ENCODE peak calls at places on chromosomes 11 and 22, in eight cellular contexts. One of them, this sample, is unnamed. For H3K36me3, the result is how much of the 10 kb centered on the place peaks cover.

GRCh38 chr22:50186789-50187523 is 1.2 kb downstream of the TRABD start:
- DNase-seq in CD8-positive, alpha-beta T cell: no peak
- DNase-seq in PC-9: no peak
- DNase-seq in heart left ventricle: peak
- DNase-seq in ovary: peak
- DNase-seq in Peyer's patch: peak
- DNase-seq in heart right ventricle: no peak
- DNase-seq in WERI-Rb-1: no peak
- DNase-seq in this sample: no peak

GRCh38 chr22:23762866-23763578 is at the start of gene C22orf15:
- DNase-seq in CD8-positive, alpha-beta T cell: peak
- DNase-seq in PC-9: no peak
- DNase-seq in heart left ventricle: no peak
- DNase-seq in ovary: no peak
- DNase-seq in Peyer's patch: peak
- DNase-seq in heart right ventricle: no peak
- DNase-seq in WERI-Rb-1: peak
- DNase-seq in this sample: no peak

GRCh38 chr22:47144791-47145425 is 382.5 kb downstream of the TBC1D22A start:
- DNase-seq in CD8-positive, alpha-beta T cell: no peak
- DNase-seq in PC-9: no peak
- DNase-seq in heart left ventricle: no peak
- DNase-seq in ovary: no peak
- DNase-seq in Peyer's patch: no peak
- DNase-seq in heart right ventricle: no peak
- DNase-seq in WERI-Rb-1: no peak
- DNase-seq in this sample: no peak

GRCh38 chr11:128473631-128474030 is 113.7 kb downstream of the ETS1 start:
- DNase-seq in CD8-positive, alpha-beta T cell: peak
- DNase-seq in PC-9: no peak
- DNase-seq in heart left ventricle: no peak
- DNase-seq in ovary: no peak
- DNase-seq in Peyer's patch: peak
- DNase-seq in heart right ventricle: no peak
- DNase-seq in WERI-Rb-1: no peak
- DNase-seq in this sample: no peak

GRCh38 chr22:30423296-30423958 is 2.1 kb upstream of the MTFP1 start:
- DNase-seq in CD8-positive, alpha-beta T cell: peak
- DNase-seq in PC-9: no peak
- DNase-seq in heart left ventricle: peak
- DNase-seq in ovary: no peak
- DNase-seq in Peyer's patch: peak
- DNase-seq in heart right ventricle: no peak
- DNase-seq in WERI-Rb-1: no peak
- DNase-seq in this sample: no peak

GRCh38 chr11:86818466-86819282 is 18.3 kb downstream of the PRSS23 start:
- DNase-seq in CD8-positive, alpha-beta T cell: no peak
- DNase-seq in PC-9: no peak
- DNase-seq in heart left ventricle: no peak
- DNase-seq in ovary: no peak
- DNase-seq in Peyer's patch: no peak
- DNase-seq in heart right ventricle: peak
- DNase-seq in WERI-Rb-1: no peak
- DNase-seq in this sample: peak

GRCh38 chr11:58567889-58568512 is 7.7 kb downstream of the LPXN start:
- DNase-seq in CD8-positive, alpha-beta T cell: peak
- DNase-seq in PC-9: peak
- DNase-seq in heart left ventricle: peak
- DNase-seq in ovary: no peak
- DNase-seq in Peyer's patch: peak
- DNase-seq in heart right ventricle: peak
- DNase-seq in WERI-Rb-1: peak
- DNase-seq in this sample: peak

GRCh38 chr11:57493507-57494503 is 21.7 kb downstream of the SLC43A1 start:
- DNase-seq in CD8-positive, alpha-beta T cell: peak
- DNase-seq in PC-9: peak
- DNase-seq in heart left ventricle: peak
- DNase-seq in ovary: peak
- DNase-seq in Peyer's patch: peak
- DNase-seq in heart right ventricle: no peak
- DNase-seq in WERI-Rb-1: peak
- DNase-seq in this sample: peak

GRCh38 chr11:38169286-38169685 is 1571.2 kb upstream of the RAG2 start:
- DNase-seq in CD8-positive, alpha-beta T cell: no peak
- DNase-seq in PC-9: no peak
- DNase-seq in heart left ventricle: no peak
- DNase-seq in ovary: no peak
- DNase-seq in Peyer's patch: no peak
- DNase-seq in heart right ventricle: no peak
- DNase-seq in WERI-Rb-1: no peak
- DNase-seq in this sample: peak

GRCh38 chr11:109940816-109941215 is 152.4 kb upstream of the ZC3H12C start:
- DNase-seq in CD8-positive, alpha-beta T cell: no peak
- DNase-seq in PC-9: peak
- DNase-seq in heart left ventricle: no peak
- DNase-seq in ovary: no peak
- DNase-seq in Peyer's patch: no peak
- DNase-seq in heart right ventricle: no peak
- DNase-seq in WERI-Rb-1: no peak
- DNase-seq in this sample: peak

GRCh38 chr11:76901144-76901543 is 40.4 kb downstream of the ACER3 start:
- DNase-seq in CD8-positive, alpha-beta T cell: no peak
- DNase-seq in PC-9: no peak
- DNase-seq in heart left ventricle: no peak
- DNase-seq in ovary: no peak
- DNase-seq in Peyer's patch: no peak
- DNase-seq in heart right ventricle: no peak
- DNase-seq in WERI-Rb-1: no peak
- DNase-seq in this sample: no peak

GRCh38 chr11:13216019-13217006 is 61.3 kb upstream of the BMAL1 start:
- DNase-seq in CD8-positive, alpha-beta T cell: no peak
- DNase-seq in PC-9: peak
- DNase-seq in heart left ventricle: no peak
- DNase-seq in ovary: no peak
- DNase-seq in Peyer's patch: no peak
- DNase-seq in heart right ventricle: no peak
- DNase-seq in WERI-Rb-1: no peak
- DNase-seq in this sample: peak

GRCh38 chr22:23908561-23909205 is 14.5 kb downstream of the MIF start:
- DNase-seq in CD8-positive, alpha-beta T cell: no peak
- DNase-seq in PC-9: no peak
- DNase-seq in heart left ventricle: no peak
- DNase-seq in ovary: no peak
- DNase-seq in Peyer's patch: no peak
- DNase-seq in heart right ventricle: no peak
- DNase-seq in WERI-Rb-1: no peak
- DNase-seq in this sample: no peak

GRCh38 chr11:126072821-126073594 is 10.3 kb upstream of the CDON start:
- DNase-seq in CD8-positive, alpha-beta T cell: no peak
- DNase-seq in PC-9: no peak
- DNase-seq in heart left ventricle: no peak
- DNase-seq in ovary: no peak
- DNase-seq in Peyer's patch: no peak
- DNase-seq in heart right ventricle: no peak
- DNase-seq in WERI-Rb-1: no peak
- DNase-seq in this sample: peak

GRCh38 chr11:112972399-112973115 is 11.3 kb downstream of the NCAM1 start:
- DNase-seq in CD8-positive, alpha-beta T cell: no peak
- DNase-seq in PC-9: no peak
- DNase-seq in heart left ventricle: no peak
- DNase-seq in ovary: no peak
- DNase-seq in Peyer's patch: no peak
- DNase-seq in heart right ventricle: no peak
- DNase-seq in WERI-Rb-1: no peak
- DNase-seq in this sample: no peak

GRCh38 chr22:20312396-20313191 is 7.3 kb downstream of the DGCR6L start:
- DNase-seq in CD8-positive, alpha-beta T cell: no peak
- DNase-seq in PC-9: no peak
- DNase-seq in heart left ventricle: no peak
- DNase-seq in ovary: peak
- DNase-seq in Peyer's patch: no peak
- DNase-seq in heart right ventricle: peak
- DNase-seq in WERI-Rb-1: no peak
- DNase-seq in this sample: no peak

GRCh38 chr11:102291831-102292230 is 25.5 kb upstream of the BIRC3 start:
- DNase-seq in CD8-positive, alpha-beta T cell: no peak
- DNase-seq in PC-9: no peak
- DNase-seq in heart left ventricle: no peak
- DNase-seq in ovary: no peak
- DNase-seq in Peyer's patch: no peak
- DNase-seq in heart right ventricle: no peak
- DNase-seq in WERI-Rb-1: no peak
- DNase-seq in this sample: no peak

GRCh38 chr11:69138265-69138664 is 17.5 kb upstream of the SMIM38 start:
- DNase-seq in CD8-positive, alpha-beta T cell: no peak
- DNase-seq in PC-9: peak
- DNase-seq in heart left ventricle: no peak
- DNase-seq in ovary: no peak
- DNase-seq in Peyer's patch: no peak
- DNase-seq in heart right ventricle: no peak
- DNase-seq in WERI-Rb-1: no peak
- DNase-seq in this sample: peak

GRCh38 chr22:29231971-29232959 is 26.6 kb downstream of the EMID1 start:
- DNase-seq in CD8-positive, alpha-beta T cell: no peak
- DNase-seq in PC-9: no peak
- DNase-seq in heart left ventricle: no peak
- DNase-seq in ovary: peak
- DNase-seq in Peyer's patch: no peak
- DNase-seq in heart right ventricle: peak
- DNase-seq in WERI-Rb-1: no peak
- DNase-seq in this sample: no peak

GRCh38 chr22:17562906-17563870 is at the start of gene SLC25A18:
- DNase-seq in CD8-positive, alpha-beta T cell: no peak
- DNase-seq in PC-9: no peak
- DNase-seq in heart left ventricle: peak
- DNase-seq in ovary: no peak
- DNase-seq in Peyer's patch: no peak
- DNase-seq in heart right ventricle: peak
- DNase-seq in WERI-Rb-1: peak
- DNase-seq in this sample: no peak

DNA sequence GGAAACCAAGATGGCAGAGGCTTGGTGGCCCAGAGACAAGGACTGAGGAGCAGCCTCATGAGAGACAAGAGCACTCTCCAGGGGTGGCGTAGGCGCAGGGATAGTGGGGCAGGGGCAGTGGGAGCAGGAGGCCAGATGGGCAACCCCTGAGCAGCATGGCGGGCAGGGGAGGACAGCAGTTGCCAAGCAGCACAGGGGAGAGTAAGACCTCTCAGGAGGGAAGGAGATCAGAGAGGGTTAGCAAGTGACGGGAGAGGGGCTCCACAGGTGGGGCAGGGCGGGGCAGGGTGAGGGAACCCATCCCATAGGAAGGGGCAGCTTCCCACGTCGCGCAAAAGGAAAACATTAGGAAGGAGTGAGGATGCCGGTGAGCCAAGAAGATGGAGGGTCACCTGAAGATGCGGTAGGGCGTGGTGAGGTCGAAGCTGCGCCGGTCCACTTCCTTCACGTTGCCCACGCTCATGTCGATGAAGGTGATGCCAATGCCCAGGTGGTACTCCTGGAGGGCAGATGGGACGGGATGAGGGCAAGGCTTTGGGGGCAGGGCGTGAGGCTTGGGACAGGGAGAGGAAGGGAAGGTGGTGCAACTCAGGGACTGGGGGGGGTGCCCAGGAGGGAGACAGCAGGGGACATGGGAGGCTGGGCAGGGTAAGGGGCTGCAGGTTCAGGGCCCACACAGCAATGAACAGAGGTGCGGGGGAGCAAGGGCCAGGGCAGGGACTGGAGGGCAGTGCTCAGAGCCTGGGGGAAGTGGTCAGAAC is 35.4 kb upstream of the PDE2A start:
- DNase-seq in CD8-positive, alpha-beta T cell: no peak
- DNase-seq in PC-9: no peak
- DNase-seq in heart left ventricle: peak
- DNase-seq in ovary: no peak
- DNase-seq in Peyer's patch: no peak
- DNase-seq in heart right ventricle: no peak
- DNase-seq in WERI-Rb-1: no peak
- DNase-seq in this sample: no peak
- H3K36me3 ChIP-seq in CD8-positive, alpha-beta T cell: half or more
- H3K36me3 ChIP-seq in PC-9: under half
- H3K36me3 ChIP-seq in heart left ventricle: half or more
- H3K36me3 ChIP-seq in ovary: under half
- H3K36me3 ChIP-seq in Peyer's patch: half or more
- H3K36me3 ChIP-seq in heart right ventricle: under half
- H3K36me3 ChIP-seq in WERI-Rb-1: under half
- H3K36me3 ChIP-seq in this sample: half or more

DNA sequence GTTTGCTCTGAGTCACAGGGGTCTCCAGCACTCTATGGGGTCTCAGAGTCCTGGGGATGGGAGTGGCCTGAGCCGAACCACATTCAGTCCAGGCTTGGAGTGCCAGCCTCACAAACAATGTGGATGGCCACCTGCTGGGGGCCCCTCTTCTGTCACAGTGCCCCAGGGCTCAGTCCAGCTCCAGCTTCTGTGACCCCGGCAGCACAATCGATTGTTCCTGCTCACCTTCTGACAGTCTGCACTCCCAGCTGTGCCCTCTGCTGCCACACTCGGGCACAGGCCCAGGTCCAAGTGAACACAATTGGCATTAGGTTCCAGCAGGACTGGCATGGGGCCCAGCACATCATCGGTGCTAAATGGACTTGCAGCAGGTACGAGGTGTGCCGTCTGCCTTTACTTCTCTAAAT is 84.8 kb downstream of the TP53I11 start:
- DNase-seq in CD8-positive, alpha-beta T cell: no peak
- DNase-seq in PC-9: no peak
- DNase-seq in heart left ventricle: peak
- DNase-seq in ovary: no peak
- DNase-seq in Peyer's patch: no peak
- DNase-seq in heart right ventricle: peak
- DNase-seq in WERI-Rb-1: no peak
- DNase-seq in this sample: no peak
- TF ChIP-seq CTCF in CD8-positive, alpha-beta T cell: no peak
- TF ChIP-seq CTCF in PC-9: no peak
- TF ChIP-seq CTCF in heart left ventricle: no peak
- TF ChIP-seq CTCF in ovary: no peak
- TF ChIP-seq CTCF in Peyer's patch: no peak
- TF ChIP-seq CTCF in heart right ventricle: peak
- TF ChIP-seq CTCF in WERI-Rb-1: no peak
- TF ChIP-seq CTCF in this sample: no peak

GRCh38 chr11:117170210-117170609 is 8.3 kb upstream of the SIDT2 start:
- DNase-seq in CD8-positive, alpha-beta T cell: no peak
- DNase-seq in PC-9: no peak
- DNase-seq in heart left ventricle: no peak
- DNase-seq in ovary: no peak
- DNase-seq in Peyer's patch: no peak
- DNase-seq in heart right ventricle: no peak
- DNase-seq in WERI-Rb-1: no peak
- DNase-seq in this sample: no peak
- H3K36me3 ChIP-seq in CD8-positive, alpha-beta T cell: under half
- H3K36me3 ChIP-seq in PC-9: under half
- H3K36me3 ChIP-seq in heart left ventricle: under half
- H3K36me3 ChIP-seq in ovary: under half
- H3K36me3 ChIP-seq in Peyer's patch: half or more
- H3K36me3 ChIP-seq in heart right ventricle: under half
- H3K36me3 ChIP-seq in WERI-Rb-1: under half
- H3K36me3 ChIP-seq in this sample: under half

DNA sequence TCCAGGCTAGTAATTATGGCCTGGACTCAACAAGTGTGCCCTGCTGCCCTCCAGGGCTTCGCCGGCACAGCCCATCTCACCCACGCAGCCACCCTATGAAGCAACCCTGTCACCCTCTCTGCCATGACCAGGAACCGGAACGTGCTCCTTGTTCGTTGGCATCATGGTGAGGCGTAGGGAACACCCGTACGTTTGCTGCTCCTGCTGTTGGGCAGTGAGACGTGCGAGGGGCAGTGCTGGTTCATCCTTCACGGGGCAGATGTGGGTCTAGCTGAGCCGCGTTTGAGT is 20.7 kb downstream of the NADSYN1 start:
- DNase-seq in CD8-positive, alpha-beta T cell: no peak
- DNase-seq in PC-9: no peak
- DNase-seq in heart left ventricle: no peak
- DNase-seq in ovary: no peak
- DNase-seq in Peyer's patch: no peak
- DNase-seq in heart right ventricle: no peak
- DNase-seq in WERI-Rb-1: no peak
- DNase-seq in this sample: no peak
- TF ChIP-seq CTCF in CD8-positive, alpha-beta T cell: no peak
- TF ChIP-seq CTCF in PC-9: no peak
- TF ChIP-seq CTCF in heart left ventricle: no peak
- TF ChIP-seq CTCF in ovary: no peak
- TF ChIP-seq CTCF in Peyer's patch: no peak
- TF ChIP-seq CTCF in heart right ventricle: no peak
- TF ChIP-seq CTCF in WERI-Rb-1: no peak
- TF ChIP-seq CTCF in this sample: no peak

This sample was measured in bronchial epithelial cell.